ENCODE peak calls at places on chromosome 5, in eight cellular contexts. I, U, M, H, Y, O, F and W are unnamed samples.

GRCh38 chr5:173919443-173919842 is 31.3 kb downstream of the CPEB4 start:
- DNase-seq in I (peak; percentile 30), U (peak; percentile 35), F (no peak), M (no peak), Y (no peak), O (no peak), H (no peak), W (no peak)

GRCh38 chr5:1703352-1704050 is 96.1 kb downstream of the MRPL36 start:
- DNase-seq in Y (no peak), H (no peak), O (no peak), U (no peak), F (no peak), I (no peak), M (no peak), W (no peak)

GRCh38 chr5:124263680-124264491 is 482.6 kb downstream of the ZNF608 start:
- DNase-seq in I (no peak), F (no peak), U (peak; percentile 22), H (peak; percentile 52), O (no peak), Y (no peak), M (no peak), W (no peak)

GRCh38 chr5:8695902-8696301 is 827.0 kb downstream of the MTRR start:
- DNase-seq in I (no peak), H (no peak), U (no peak), M (no peak), F (no peak), O (no peak), Y (no peak), W (no peak)

GRCh38 chr5:166624573-166624972 is 1666.9 kb upstream of the WWC1 start:
- DNase-seq in F (no peak), M (no peak), H (no peak), Y (no peak), I (no peak), O (no peak), U (peak; percentile 50), W (no peak)

GRCh38 chr5:163106098-163106497 is 331.3 kb upstream of the CCNG1 start:
- DNase-seq in O (no peak), H (no peak), F (no peak), I (no peak), M (no peak), Y (peak; percentile 15), U (no peak), W (no peak)

GRCh38 chr5:54440456-54440893 is 15.0 kb upstream of the HSPB3 start:
- DNase-seq in F (no peak), M (peak; percentile 34), H (no peak), Y (peak; percentile 13), I (no peak), O (no peak), U (no peak), W (no peak)

GRCh38 chr5:153147891-153148623 is 342.4 kb upstream of the GRIA1 start:
- DNase-seq in M (no peak), U (peak; percentile 71), Y (peak; percentile 53), I (peak; percentile 25), H (no peak), O (no peak), F (no peak), W (no peak)

GRCh38 chr5:81848368-81848767 is 97.5 kb upstream of the SSBP2 start:
- DNase-seq in I (no peak), U (peak; percentile 34), O (no peak), M (no peak), F (no peak), H (no peak), Y (no peak), W (no peak)

GRCh38 chr5:1944408-1944807 is 61.7 kb upstream of the IRX4 start:
- DNase-seq in Y (no peak), I (no peak), O (no peak), H (no peak), U (no peak), F (no peak), M (no peak), W (no peak)

GRCh38 chr5:66769839-66770617 is 173.8 kb downstream of the MAST4 start:
- DNase-seq in F (no peak), Y (peak; percentile 30), H (peak; percentile 21), I (peak; percentile 2), O (no peak), U (peak; percentile 31), M (no peak), W (no peak)
- TF ChIP-seq CTCF in F (no peak), Y (no peak), H (peak; percentile 59), I (no peak), O (no peak), U (peak; percentile 32), M (peak; percentile 33), W (peak; percentile 58)

GRCh38 chr5:147400836-147401235 is 109.0 kb downstream of the DPYSL3 start:
- DNase-seq in I (no peak), O (no peak), U (no peak), M (no peak), Y (no peak), F (no peak), H (no peak), W (no peak)
- TF ChIP-seq CTCF in I (no peak), O (no peak), U (no peak), M (no peak), Y (no peak), F (no peak), H (no peak), W (no peak)

GRCh38 chr5:133996683-133997252 is 8.0 kb downstream of the VDAC1 start:
- DNase-seq in I (no peak), H (no peak), O (no peak), M (no peak), F (no peak), U (no peak), Y (peak; percentile 44), W (no peak)
- TF ChIP-seq CTCF in I (peak; percentile 58), H (peak; percentile 50), O (peak; percentile 26), M (peak; percentile 59), F (peak; percentile 3), U (peak; percentile 60), Y (peak; percentile 82), W (peak; percentile 71)

DNA sequence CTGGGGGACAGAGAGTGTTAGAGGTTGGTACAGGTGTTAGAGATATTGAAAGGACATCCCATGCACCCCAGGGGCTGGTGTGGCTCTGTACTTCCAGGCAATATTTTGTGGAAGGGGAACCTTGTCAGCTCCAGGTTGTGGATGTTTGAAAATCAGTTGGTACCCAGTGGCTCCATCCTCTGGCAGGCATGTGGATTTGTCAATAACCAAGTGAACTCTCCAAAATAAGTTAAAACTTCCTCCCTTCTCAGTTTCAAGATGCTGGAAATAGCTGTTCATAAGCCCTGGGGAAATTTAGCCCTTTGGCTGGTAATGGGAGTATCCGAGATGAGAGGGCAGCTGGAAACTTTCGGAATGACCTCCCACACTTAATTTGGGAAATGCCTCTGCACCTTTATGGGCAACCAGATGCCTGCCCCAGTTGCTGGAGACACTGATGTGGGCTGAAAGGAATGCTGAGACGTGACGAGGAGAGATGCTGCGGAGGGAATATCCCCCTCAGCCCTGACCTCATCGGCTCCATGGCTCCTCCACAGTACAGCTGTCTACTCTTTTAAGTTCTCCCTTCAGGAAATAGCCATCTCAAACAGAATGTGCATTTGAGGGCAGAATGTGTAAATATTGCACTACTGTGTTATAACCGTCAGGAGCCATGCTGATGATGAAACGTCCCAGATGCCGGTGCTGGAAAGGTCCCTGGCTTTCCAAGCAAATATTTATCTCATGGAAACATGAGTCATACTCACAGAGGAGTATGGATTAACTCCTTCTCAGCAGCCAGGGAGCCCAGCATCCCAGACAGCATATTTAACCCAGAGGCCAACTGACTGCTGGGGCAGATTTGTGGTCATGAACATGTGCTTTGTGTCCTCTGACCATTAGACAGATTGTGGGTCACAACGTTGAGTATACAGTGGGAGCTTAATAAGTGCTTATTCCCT is 29.5 kb downstream of the TGFBI start:
- DNase-seq in F (no peak), H (no peak), U (peak; percentile 99), Y (peak; percentile 20), M (no peak), O (peak; percentile 28), I (peak; percentile 96), W (no peak)
- TF ChIP-seq CTCF in F (no peak), H (no peak), U (peak; percentile 63), Y (no peak), M (no peak), O (peak; percentile 32), I (peak; percentile 71), W (peak; percentile 61)

GRCh38 chr5:170501361-170501760 is 2.5 kb upstream of the KCNIP1 start:
- DNase-seq in M (no peak), F (no peak), U (no peak), H (no peak), O (no peak), Y (no peak), I (no peak), W (no peak)

GRCh38 chr5:170504598-170505266 is 912 bp downstream of the KCNIP1 start:
- DNase-seq in Y (no peak), H (no peak), O (no peak), M (no peak), I (no peak), U (no peak), F (no peak), W (no peak)

GRCh38 chr5:170502692-170503091 is 1.1 kb upstream of the KCNIP1 start:
- DNase-seq in H (no peak), I (no peak), U (no peak), F (no peak), Y (no peak), O (no peak), M (no peak), W (no peak)

GRCh38 chr5:170501931-170502330 is 1.9 kb upstream of the KCNIP1 start:
- DNase-seq in Y (no peak), M (no peak), O (no peak), U (no peak), I (no peak), H (no peak), F (no peak), W (no peak)

DNA sequence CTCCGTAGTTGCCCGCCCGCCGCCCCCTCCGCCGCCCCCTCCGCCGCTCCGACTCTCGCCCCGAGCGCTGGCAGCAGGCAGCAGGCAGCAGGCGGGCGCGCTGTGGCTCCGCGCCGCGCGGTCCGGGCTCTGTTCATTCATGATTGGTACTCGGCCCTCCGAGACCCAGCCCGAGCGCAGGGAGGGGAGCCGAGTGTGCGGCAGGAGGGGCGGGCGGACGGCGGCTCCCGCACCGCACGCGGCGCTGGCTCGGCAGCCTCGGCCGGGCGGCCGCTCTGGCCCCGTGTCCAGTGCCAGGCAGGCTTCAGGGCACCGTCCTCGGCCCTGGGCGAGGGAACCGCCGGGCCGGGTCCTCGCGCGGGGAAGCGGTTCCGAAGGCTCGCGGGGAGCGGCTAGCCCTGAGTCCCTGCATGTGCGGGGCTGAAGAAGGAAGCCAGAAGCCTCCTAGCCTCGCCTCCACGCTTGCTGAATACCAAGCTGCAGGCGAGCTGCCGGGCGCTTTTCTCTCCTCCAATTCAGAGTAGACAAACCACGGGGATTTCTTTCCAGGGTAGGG is at the start of gene KCNIP1:
- DNase-seq in Y (no peak), I (no peak), H (peak; percentile 46), O (no peak), U (no peak), F (no peak), M (no peak), W (no peak)
- TF ChIP-seq CTCF in Y (no peak), I (no peak), H (no peak), O (no peak), U (no peak), F (no peak), M (no peak), W (no peak)